ENCODE peak calls at places on chromosomes 5 and 9, in five cellular contexts. One of them, this sample, is unnamed.

GRCh38 chr5:177389368-177390169 is 5.3 kb downstream of the SLC34A1 start:
- DNase-seq in chondrocyte: no peak
- DNase-seq in fibroblast of the aortic adventitia: peak; percentile 86
- DNase-seq in Caco-2: peak; percentile 49
- DNase-seq in CD4-positive, alpha-beta T cell: peak; percentile 47
- DNase-seq in this sample: peak; percentile 92

GRCh38 chr5:135405082-135405481 is 6.1 kb upstream of the MACROH2A1 start:
- DNase-seq in chondrocyte: no peak
- DNase-seq in fibroblast of the aortic adventitia: no peak
- DNase-seq in Caco-2: no peak
- DNase-seq in CD4-positive, alpha-beta T cell: no peak
- DNase-seq in this sample: no peak

GRCh38 chr9:18297532-18297872 is 176.5 kb upstream of the ADAMTSL1 start:
- DNase-seq in chondrocyte: no peak
- DNase-seq in fibroblast of the aortic adventitia: no peak
- DNase-seq in Caco-2: peak; percentile 14
- DNase-seq in CD4-positive, alpha-beta T cell: no peak
- DNase-seq in this sample: peak; percentile 8

GRCh38 chr9:16681659-16681990 is 188.8 kb downstream of the BNC2 start:
- DNase-seq in chondrocyte: no peak
- DNase-seq in fibroblast of the aortic adventitia: no peak
- DNase-seq in Caco-2: no peak
- DNase-seq in CD4-positive, alpha-beta T cell: no peak
- DNase-seq in this sample: no peak

GRCh38 chr9:128340691-128341434 is 536 bp downstream of the SLC27A4 start:
- DNase-seq in chondrocyte: no peak
- DNase-seq in fibroblast of the aortic adventitia: no peak
- DNase-seq in Caco-2: no peak
- DNase-seq in CD4-positive, alpha-beta T cell: no peak
- DNase-seq in this sample: no peak

GRCh38 chr9:13450723-13451122 is 171.2 kb upstream of the MPDZ start:
- DNase-seq in chondrocyte: no peak
- DNase-seq in fibroblast of the aortic adventitia: no peak
- DNase-seq in Caco-2: no peak
- DNase-seq in CD4-positive, alpha-beta T cell: no peak
- DNase-seq in this sample: peak; percentile 35

GRCh38 chr5:73321757-73322452 is 126.7 kb downstream of the FOXD1 start:
- DNase-seq in chondrocyte: no peak
- DNase-seq in fibroblast of the aortic adventitia: peak; percentile 88
- DNase-seq in Caco-2: no peak
- DNase-seq in CD4-positive, alpha-beta T cell: no peak
- DNase-seq in this sample: peak; percentile 100

GRCh38 chr5:132102101-132102701 is 28.6 kb downstream of the CSF2 start:
- DNase-seq in chondrocyte: no peak
- DNase-seq in fibroblast of the aortic adventitia: no peak
- DNase-seq in Caco-2: no peak
- DNase-seq in CD4-positive, alpha-beta T cell: no peak
- DNase-seq in this sample: peak; percentile 75

GRCh38 chr9:135082536-135082935 is 4.9 kb upstream of the OLFM1 start:
- DNase-seq in chondrocyte: peak; percentile 38
- DNase-seq in fibroblast of the aortic adventitia: no peak
- DNase-seq in Caco-2: no peak
- DNase-seq in CD4-positive, alpha-beta T cell: no peak
- DNase-seq in this sample: no peak

GRCh38 chr5:130141689-130142320 is 237.5 kb downstream of the CHSY3 start:
- DNase-seq in chondrocyte: no peak
- DNase-seq in fibroblast of the aortic adventitia: peak; percentile 55
- DNase-seq in Caco-2: peak; percentile 67
- DNase-seq in CD4-positive, alpha-beta T cell: no peak
- DNase-seq in this sample: no peak

GRCh38 chr9:133943781-133944745 is 48.1 kb downstream of the VAV2 start:
- DNase-seq in chondrocyte: peak; percentile 77
- DNase-seq in fibroblast of the aortic adventitia: no peak
- DNase-seq in Caco-2: no peak
- DNase-seq in CD4-positive, alpha-beta T cell: no peak
- DNase-seq in this sample: peak; percentile 74

GRCh38 chr5:140358738-140359310 is 1.2 kb upstream of the SLC4A9 start:
- DNase-seq in chondrocyte: peak; percentile 15
- DNase-seq in fibroblast of the aortic adventitia: peak; percentile 51
- DNase-seq in Caco-2: peak; percentile 58
- DNase-seq in CD4-positive, alpha-beta T cell: no peak
- DNase-seq in this sample: peak; percentile 16

GRCh38 chr5:89255845-89256463 is 373.0 kb upstream of the MEF2C start:
- DNase-seq in chondrocyte: no peak
- DNase-seq in fibroblast of the aortic adventitia: peak; percentile 68
- DNase-seq in Caco-2: peak; percentile 28
- DNase-seq in CD4-positive, alpha-beta T cell: no peak
- DNase-seq in this sample: peak; percentile 77

GRCh38 chr5:36073595-36074216 is 7.0 kb upstream of the UGT3A2 start:
- DNase-seq in chondrocyte: no peak
- DNase-seq in fibroblast of the aortic adventitia: peak; percentile 7
- DNase-seq in Caco-2: peak; percentile 35
- DNase-seq in CD4-positive, alpha-beta T cell: no peak
- DNase-seq in this sample: no peak
- TF ChIP-seq CTCF in chondrocyte: peak; percentile 42
- TF ChIP-seq CTCF in fibroblast of the aortic adventitia: no peak
- TF ChIP-seq CTCF in Caco-2: no peak
- TF ChIP-seq CTCF in CD4-positive, alpha-beta T cell: no peak
- TF ChIP-seq CTCF in this sample: no peak

GRCh38 chr9:137720571-137721110 is 101.8 kb downstream of the EHMT1 start:
- DNase-seq in chondrocyte: no peak
- DNase-seq in fibroblast of the aortic adventitia: no peak
- DNase-seq in Caco-2: no peak
- DNase-seq in CD4-positive, alpha-beta T cell: no peak
- DNase-seq in this sample: no peak

GRCh38 chr9:137723396-137724113 is 104.8 kb downstream of the EHMT1 start:
- DNase-seq in chondrocyte: no peak
- DNase-seq in fibroblast of the aortic adventitia: no peak
- DNase-seq in Caco-2: no peak
- DNase-seq in CD4-positive, alpha-beta T cell: peak; percentile 40
- DNase-seq in this sample: no peak

GRCh38 chr9:137721479-137721878 is 102.7 kb downstream of the EHMT1 start:
- DNase-seq in chondrocyte: no peak
- DNase-seq in fibroblast of the aortic adventitia: no peak
- DNase-seq in Caco-2: no peak
- DNase-seq in CD4-positive, alpha-beta T cell: peak; percentile 21
- DNase-seq in this sample: no peak

GRCh38 chr9:137722481-137722880 is 103.7 kb downstream of the EHMT1 start:
- DNase-seq in chondrocyte: no peak
- DNase-seq in fibroblast of the aortic adventitia: no peak
- DNase-seq in Caco-2: no peak
- DNase-seq in CD4-positive, alpha-beta T cell: peak; percentile 31
- DNase-seq in this sample: no peak

DNA sequence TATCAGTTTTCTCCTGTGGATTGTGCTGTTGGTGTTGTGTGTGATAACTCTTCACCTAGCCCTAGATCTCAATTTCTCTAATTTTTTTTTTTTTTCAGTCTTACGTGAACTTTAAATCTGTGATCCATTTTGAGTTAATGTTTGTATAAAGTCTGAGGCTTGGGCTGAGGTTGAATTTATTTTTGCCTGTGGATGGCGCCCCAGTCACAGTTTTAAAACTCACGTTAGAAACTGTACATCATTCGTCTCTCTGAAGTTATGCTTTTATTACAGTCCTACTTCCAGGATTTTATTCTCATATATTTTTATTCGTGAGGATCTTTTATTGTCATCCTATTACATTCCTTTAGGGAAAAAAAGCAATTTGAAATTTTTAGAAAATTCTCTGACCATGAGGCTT is 103.1 kb downstream of the EHMT1 start:
- DNase-seq in chondrocyte: no peak
- DNase-seq in fibroblast of the aortic adventitia: no peak
- DNase-seq in Caco-2: no peak
- DNase-seq in CD4-positive, alpha-beta T cell: peak; percentile 50
- DNase-seq in this sample: no peak
- TF ChIP-seq CTCF in chondrocyte: peak; percentile 42
- TF ChIP-seq CTCF in fibroblast of the aortic adventitia: no peak
- TF ChIP-seq CTCF in Caco-2: no peak
- TF ChIP-seq CTCF in CD4-positive, alpha-beta T cell: peak; percentile 55
- TF ChIP-seq CTCF in this sample: peak; percentile 9

GRCh38 chr9:136926154-136926704 is 18.3 kb downstream of the FBXW5 start:
- DNase-seq in chondrocyte: no peak
- DNase-seq in fibroblast of the aortic adventitia: no peak
- DNase-seq in Caco-2: no peak
- DNase-seq in CD4-positive, alpha-beta T cell: no peak
- DNase-seq in this sample: no peak
- TF ChIP-seq CTCF in chondrocyte: peak; percentile 21
- TF ChIP-seq CTCF in fibroblast of the aortic adventitia: no peak
- TF ChIP-seq CTCF in Caco-2: no peak
- TF ChIP-seq CTCF in CD4-positive, alpha-beta T cell: no peak
- TF ChIP-seq CTCF in this sample: no peak

DNA sequence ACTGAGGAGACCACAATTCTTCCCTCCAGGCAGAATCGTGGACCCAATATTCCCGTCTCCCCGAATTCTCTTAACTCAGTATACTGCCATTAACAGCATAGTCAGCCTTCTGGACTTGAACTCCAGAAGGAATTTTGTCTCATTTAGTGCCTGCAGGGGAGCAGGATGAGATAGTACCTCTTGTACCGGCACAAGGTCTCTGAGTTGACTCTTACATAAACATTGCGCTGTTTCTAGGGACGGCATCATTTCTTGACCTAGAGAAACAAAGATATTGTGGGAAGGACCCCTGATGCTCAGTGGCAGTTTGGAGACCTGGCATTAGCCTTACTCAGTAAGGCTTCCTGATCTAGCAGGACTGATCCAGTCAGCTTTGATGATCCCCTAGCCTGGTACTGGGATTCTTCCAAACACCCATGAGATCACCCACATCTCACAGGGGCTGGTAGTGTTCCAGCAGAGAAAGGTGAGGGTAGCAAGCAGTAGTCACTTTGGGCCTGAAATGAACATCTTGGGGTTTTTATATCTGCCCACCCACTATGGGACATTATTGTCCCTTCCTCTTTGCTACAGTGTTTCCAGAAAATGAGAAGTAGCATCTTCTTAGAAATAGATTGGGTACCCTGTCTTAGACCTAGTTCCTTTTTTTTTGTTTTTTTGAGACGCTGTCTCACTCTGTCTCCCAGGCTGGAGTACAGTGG is 249.0 kb upstream of the ANKRD55 start:
- DNase-seq in chondrocyte: no peak
- DNase-seq in fibroblast of the aortic adventitia: no peak
- DNase-seq in Caco-2: no peak
- DNase-seq in CD4-positive, alpha-beta T cell: no peak
- DNase-seq in this sample: no peak
- TF ChIP-seq CTCF in chondrocyte: no peak
- TF ChIP-seq CTCF in fibroblast of the aortic adventitia: no peak
- TF ChIP-seq CTCF in Caco-2: no peak
- TF ChIP-seq CTCF in CD4-positive, alpha-beta T cell: no peak
- TF ChIP-seq CTCF in this sample: no peak

This sample was measured in astrocyte.